ENCODE peak calls at places on chromosomes 11 and 22, in six cellular contexts. One of them, this sample, is unnamed.

GRCh38 chr11:125446279-125446678 is 49.8 kb downstream of the FEZ1 start:
- DNase-seq in activated naive CD4-positive, alpha-beta T cell: no peak
- DNase-seq in GM20000: no peak
- DNase-seq in stimulated activated CD4-positive, alpha-beta T cell treated with anti-CD3 and anti-CD28 coated beads, Interleukin-1b, Interleukin-23, amount 100 ng/mL, for 4 hours: no peak
- DNase-seq in GM03348: no peak
- DNase-seq in NCI-H1694 treated with DMSO at 0.1 percent for 48 hours: no peak
- DNase-seq in this sample: no peak

GRCh38 chr11:127000991-127001390 is 421 bp upstream of the KIRREL3 start:
- DNase-seq in NCI-H1694 treated with DMSO at 0.1 percent for 48 hours: no peak
- DNase-seq in activated naive CD4-positive, alpha-beta T cell: no peak
- DNase-seq in stimulated activated CD4-positive, alpha-beta T cell treated with anti-CD3 and anti-CD28 coated beads, Interleukin-1b, Interleukin-23, amount 100 ng/mL, for 4 hours: no peak
- DNase-seq in GM20000: no peak
- DNase-seq in GM03348: peak
- DNase-seq in this sample: no peak

GRCh38 chr22:24432059-24432853 is 4.9 kb downstream of the ADORA2A start:
- DNase-seq in stimulated activated CD4-positive, alpha-beta T cell treated with anti-CD3 and anti-CD28 coated beads, Interleukin-1b, Interleukin-23, amount 100 ng/mL, for 4 hours: no peak
- DNase-seq in activated naive CD4-positive, alpha-beta T cell: no peak
- DNase-seq in GM03348: peak
- DNase-seq in NCI-H1694 treated with DMSO at 0.1 percent for 48 hours: no peak
- DNase-seq in GM20000: no peak
- DNase-seq in this sample: no peak

GRCh38 chr11:16909375-16910035 is 104.7 kb downstream of the PLEKHA7 start:
- DNase-seq in GM20000: peak
- DNase-seq in GM03348: no peak
- DNase-seq in stimulated activated CD4-positive, alpha-beta T cell treated with anti-CD3 and anti-CD28 coated beads, Interleukin-1b, Interleukin-23, amount 100 ng/mL, for 4 hours: no peak
- DNase-seq in activated naive CD4-positive, alpha-beta T cell: no peak
- DNase-seq in NCI-H1694 treated with DMSO at 0.1 percent for 48 hours: no peak
- DNase-seq in this sample: no peak

GRCh38 chr11:44235765-44236201 is 74.2 kb downstream of the ALX4 start:
- DNase-seq in NCI-H1694 treated with DMSO at 0.1 percent for 48 hours: no peak
- DNase-seq in activated naive CD4-positive, alpha-beta T cell: no peak
- DNase-seq in GM20000: no peak
- DNase-seq in GM03348: no peak
- DNase-seq in stimulated activated CD4-positive, alpha-beta T cell treated with anti-CD3 and anti-CD28 coated beads, Interleukin-1b, Interleukin-23, amount 100 ng/mL, for 4 hours: no peak
- DNase-seq in this sample: no peak

GRCh38 chr11:107467754-107468153 is 10.1 kb upstream of the CWF19L2 start:
- DNase-seq in activated naive CD4-positive, alpha-beta T cell: no peak
- DNase-seq in NCI-H1694 treated with DMSO at 0.1 percent for 48 hours: no peak
- DNase-seq in stimulated activated CD4-positive, alpha-beta T cell treated with anti-CD3 and anti-CD28 coated beads, Interleukin-1b, Interleukin-23, amount 100 ng/mL, for 4 hours: no peak
- DNase-seq in GM20000: no peak
- DNase-seq in GM03348: no peak
- DNase-seq in this sample: no peak

GRCh38 chr22:37356922-37357321 is 70.4 kb downstream of the ELFN2 start:
- DNase-seq in stimulated activated CD4-positive, alpha-beta T cell treated with anti-CD3 and anti-CD28 coated beads, Interleukin-1b, Interleukin-23, amount 100 ng/mL, for 4 hours: no peak
- DNase-seq in NCI-H1694 treated with DMSO at 0.1 percent for 48 hours: no peak
- DNase-seq in activated naive CD4-positive, alpha-beta T cell: no peak
- DNase-seq in GM20000: no peak
- DNase-seq in GM03348: no peak
- DNase-seq in this sample: no peak

GRCh38 chr11:133808393-133809140 is 36.7 kb downstream of the SPATA19 start:
- DNase-seq in GM20000: no peak
- DNase-seq in activated naive CD4-positive, alpha-beta T cell: no peak
- DNase-seq in GM03348: no peak
- DNase-seq in stimulated activated CD4-positive, alpha-beta T cell treated with anti-CD3 and anti-CD28 coated beads, Interleukin-1b, Interleukin-23, amount 100 ng/mL, for 4 hours: no peak
- DNase-seq in NCI-H1694 treated with DMSO at 0.1 percent for 48 hours: no peak
- DNase-seq in this sample: no peak

GRCh38 chr11:43736502-43737193 is 56.1 kb downstream of the HSD17B12 start:
- DNase-seq in NCI-H1694 treated with DMSO at 0.1 percent for 48 hours: no peak
- DNase-seq in GM03348: peak
- DNase-seq in stimulated activated CD4-positive, alpha-beta T cell treated with anti-CD3 and anti-CD28 coated beads, Interleukin-1b, Interleukin-23, amount 100 ng/mL, for 4 hours: no peak
- DNase-seq in GM20000: peak
- DNase-seq in activated naive CD4-positive, alpha-beta T cell: no peak
- DNase-seq in this sample: no peak

GRCh38 chr11:10637629-10638028 is 55.9 kb downstream of the IRAG1 start:
- DNase-seq in NCI-H1694 treated with DMSO at 0.1 percent for 48 hours: no peak
- DNase-seq in stimulated activated CD4-positive, alpha-beta T cell treated with anti-CD3 and anti-CD28 coated beads, Interleukin-1b, Interleukin-23, amount 100 ng/mL, for 4 hours: no peak
- DNase-seq in GM03348: no peak
- DNase-seq in activated naive CD4-positive, alpha-beta T cell: no peak
- DNase-seq in GM20000: no peak
- DNase-seq in this sample: no peak

GRCh38 chr22:32040324-32040904 is 2.6 kb upstream of the SLC5A1 start:
- DNase-seq in stimulated activated CD4-positive, alpha-beta T cell treated with anti-CD3 and anti-CD28 coated beads, Interleukin-1b, Interleukin-23, amount 100 ng/mL, for 4 hours: no peak
- DNase-seq in activated naive CD4-positive, alpha-beta T cell: no peak
- DNase-seq in NCI-H1694 treated with DMSO at 0.1 percent for 48 hours: no peak
- DNase-seq in GM03348: no peak
- DNase-seq in GM20000: no peak
- DNase-seq in this sample: no peak

GRCh38 chr11:2883717-2884423 is 1.7 kb downstream of the CDKN1C start:
- DNase-seq in GM03348: peak
- DNase-seq in GM20000: no peak
- DNase-seq in activated naive CD4-positive, alpha-beta T cell: no peak
- DNase-seq in NCI-H1694 treated with DMSO at 0.1 percent for 48 hours: no peak
- DNase-seq in stimulated activated CD4-positive, alpha-beta T cell treated with anti-CD3 and anti-CD28 coated beads, Interleukin-1b, Interleukin-23, amount 100 ng/mL, for 4 hours: no peak
- DNase-seq in this sample: no peak

GRCh38 chr11:123357990-123358827 is 71.9 kb upstream of the GRAMD1B start:
- DNase-seq in stimulated activated CD4-positive, alpha-beta T cell treated with anti-CD3 and anti-CD28 coated beads, Interleukin-1b, Interleukin-23, amount 100 ng/mL, for 4 hours: no peak
- DNase-seq in GM03348: peak
- DNase-seq in NCI-H1694 treated with DMSO at 0.1 percent for 48 hours: peak
- DNase-seq in GM20000: peak
- DNase-seq in activated naive CD4-positive, alpha-beta T cell: no peak
- DNase-seq in this sample: no peak

GRCh38 chr11:117881217-117881616 is 4.8 kb upstream of the FXYD6 start:
- DNase-seq in stimulated activated CD4-positive, alpha-beta T cell treated with anti-CD3 and anti-CD28 coated beads, Interleukin-1b, Interleukin-23, amount 100 ng/mL, for 4 hours: no peak
- DNase-seq in NCI-H1694 treated with DMSO at 0.1 percent for 48 hours: no peak
- DNase-seq in GM20000: no peak
- DNase-seq in GM03348: no peak
- DNase-seq in activated naive CD4-positive, alpha-beta T cell: no peak
- DNase-seq in this sample: no peak

This sample was measured in omental fat pad.